ENCODE peak calls at places on chromosome 17, in seven cellular contexts. One of them, this sample, is unnamed.

GRCh38 chr17:11241611-11242226 is 706 bp downstream of the SHISA6 start:
- DNase-seq in HEK293T: no peak
- DNase-seq in EL: no peak
- DNase-seq in effector CD8-positive, alpha-beta T cell: no peak
- DNase-seq in effector CD4-positive, alpha-beta T cell: no peak
- DNase-seq in activated gamma-delta T cell treated with anti-CD3 and anti-CD28 coated beads, Interleukin-2, amount 50 U/mL, for 16 hours: no peak
- DNase-seq in omental fat pad: no peak
- DNase-seq in this sample: no peak

GRCh38 chr17:78822552-78822951 is 18.1 kb downstream of the USP36 start:
- DNase-seq in effector CD4-positive, alpha-beta T cell: no peak
- DNase-seq in effector CD8-positive, alpha-beta T cell: no peak
- DNase-seq in omental fat pad: no peak
- DNase-seq in HEK293T: no peak
- DNase-seq in activated gamma-delta T cell treated with anti-CD3 and anti-CD28 coated beads, Interleukin-2, amount 50 U/mL, for 16 hours: no peak
- DNase-seq in EL: peak; percentile 100
- DNase-seq in this sample: no peak

GRCh38 chr17:18377437-18378204 is at the start of gene EVPLL:
- DNase-seq in effector CD4-positive, alpha-beta T cell: no peak
- DNase-seq in HEK293T: no peak
- DNase-seq in EL: no peak
- DNase-seq in activated gamma-delta T cell treated with anti-CD3 and anti-CD28 coated beads, Interleukin-2, amount 50 U/mL, for 16 hours: no peak
- DNase-seq in effector CD8-positive, alpha-beta T cell: no peak
- DNase-seq in omental fat pad: no peak
- DNase-seq in this sample: no peak

GRCh38 chr17:6361733-6362132 is 73.2 kb downstream of the AIPL1 start:
- DNase-seq in EL: peak; percentile 15
- DNase-seq in effector CD8-positive, alpha-beta T cell: no peak
- DNase-seq in omental fat pad: no peak
- DNase-seq in effector CD4-positive, alpha-beta T cell: no peak
- DNase-seq in HEK293T: peak; percentile 59
- DNase-seq in activated gamma-delta T cell treated with anti-CD3 and anti-CD28 coated beads, Interleukin-2, amount 50 U/mL, for 16 hours: no peak
- DNase-seq in this sample: peak; percentile 38

GRCh38 chr17:59859444-59860025 is 33.2 kb downstream of the TUBD1 start:
- DNase-seq in effector CD8-positive, alpha-beta T cell: no peak
- DNase-seq in activated gamma-delta T cell treated with anti-CD3 and anti-CD28 coated beads, Interleukin-2, amount 50 U/mL, for 16 hours: no peak
- DNase-seq in EL: peak; percentile 57
- DNase-seq in effector CD4-positive, alpha-beta T cell: no peak
- DNase-seq in omental fat pad: no peak
- DNase-seq in HEK293T: no peak
- DNase-seq in this sample: no peak

GRCh38 chr17:9206989-9207317 is 185.6 kb downstream of the NTN1 start:
- DNase-seq in effector CD4-positive, alpha-beta T cell: no peak
- DNase-seq in EL: no peak
- DNase-seq in omental fat pad: no peak
- DNase-seq in effector CD8-positive, alpha-beta T cell: no peak
- DNase-seq in activated gamma-delta T cell treated with anti-CD3 and anti-CD28 coated beads, Interleukin-2, amount 50 U/mL, for 16 hours: no peak
- DNase-seq in HEK293T: no peak
- DNase-seq in this sample: no peak

GRCh38 chr17:62824290-62825135 is 16.4 kb upstream of the MARCHF10 start:
- DNase-seq in effector CD8-positive, alpha-beta T cell: no peak
- DNase-seq in omental fat pad: no peak
- DNase-seq in EL: peak; percentile 92
- DNase-seq in activated gamma-delta T cell treated with anti-CD3 and anti-CD28 coated beads, Interleukin-2, amount 50 U/mL, for 16 hours: no peak
- DNase-seq in HEK293T: no peak
- DNase-seq in effector CD4-positive, alpha-beta T cell: no peak
- DNase-seq in this sample: no peak

GRCh38 chr17:13962716-13963115 is 106.6 kb upstream of the COX10 start:
- DNase-seq in activated gamma-delta T cell treated with anti-CD3 and anti-CD28 coated beads, Interleukin-2, amount 50 U/mL, for 16 hours: no peak
- DNase-seq in effector CD4-positive, alpha-beta T cell: no peak
- DNase-seq in HEK293T: no peak
- DNase-seq in omental fat pad: no peak
- DNase-seq in EL: no peak
- DNase-seq in effector CD8-positive, alpha-beta T cell: no peak
- DNase-seq in this sample: no peak

GRCh38 chr17:10683853-10684252 is 13.5 kb downstream of the SCO1 start:
- DNase-seq in effector CD8-positive, alpha-beta T cell: no peak
- DNase-seq in HEK293T: peak; percentile 33
- DNase-seq in EL: peak; percentile 47
- DNase-seq in omental fat pad: no peak
- DNase-seq in activated gamma-delta T cell treated with anti-CD3 and anti-CD28 coated beads, Interleukin-2, amount 50 U/mL, for 16 hours: no peak
- DNase-seq in effector CD4-positive, alpha-beta T cell: no peak
- DNase-seq in this sample: peak; percentile 26

GRCh38 chr17:38512473-38513058 is 84.3 kb downstream of the ARHGAP23 start:
- DNase-seq in effector CD8-positive, alpha-beta T cell: no peak
- DNase-seq in effector CD4-positive, alpha-beta T cell: no peak
- DNase-seq in EL: no peak
- DNase-seq in HEK293T: no peak
- DNase-seq in omental fat pad: no peak
- DNase-seq in activated gamma-delta T cell treated with anti-CD3 and anti-CD28 coated beads, Interleukin-2, amount 50 U/mL, for 16 hours: no peak
- DNase-seq in this sample: no peak

GRCh38 chr17:81338301-81339179 is 43.4 kb upstream of the SLC38A10 start:
- DNase-seq in effector CD8-positive, alpha-beta T cell: no peak
- DNase-seq in effector CD4-positive, alpha-beta T cell: no peak
- DNase-seq in HEK293T: no peak
- DNase-seq in EL: no peak
- DNase-seq in activated gamma-delta T cell treated with anti-CD3 and anti-CD28 coated beads, Interleukin-2, amount 50 U/mL, for 16 hours: no peak
- DNase-seq in omental fat pad: no peak
- DNase-seq in this sample: no peak

GRCh38 chr17:2755941-2756724 is 6.7 kb upstream of the CCDC92B start:
- DNase-seq in omental fat pad: no peak
- DNase-seq in HEK293T: peak; percentile 54
- DNase-seq in effector CD8-positive, alpha-beta T cell: no peak
- DNase-seq in effector CD4-positive, alpha-beta T cell: no peak
- DNase-seq in activated gamma-delta T cell treated with anti-CD3 and anti-CD28 coated beads, Interleukin-2, amount 50 U/mL, for 16 hours: no peak
- DNase-seq in EL: no peak
- DNase-seq in this sample: no peak

GRCh38 chr17:28426081-28426519 is 20.1 kb upstream of the SLC46A1 start:
- DNase-seq in effector CD8-positive, alpha-beta T cell: no peak
- DNase-seq in HEK293T: peak; percentile 45
- DNase-seq in EL: no peak
- DNase-seq in activated gamma-delta T cell treated with anti-CD3 and anti-CD28 coated beads, Interleukin-2, amount 50 U/mL, for 16 hours: no peak
- DNase-seq in effector CD4-positive, alpha-beta T cell: no peak
- DNase-seq in omental fat pad: no peak
- DNase-seq in this sample: peak; percentile 56

GRCh38 chr17:50256826-50257573 is 17.3 kb upstream of the TMEM92 start:
- DNase-seq in EL: no peak
- DNase-seq in activated gamma-delta T cell treated with anti-CD3 and anti-CD28 coated beads, Interleukin-2, amount 50 U/mL, for 16 hours: no peak
- DNase-seq in omental fat pad: no peak
- DNase-seq in effector CD4-positive, alpha-beta T cell: no peak
- DNase-seq in HEK293T: peak; percentile 5
- DNase-seq in effector CD8-positive, alpha-beta T cell: no peak
- DNase-seq in this sample: peak; percentile 24

GRCh38 chr17:3896108-3897099 is 3.6 kb upstream of the CAMKK1 start:
- DNase-seq in omental fat pad: no peak
- DNase-seq in effector CD8-positive, alpha-beta T cell: no peak
- DNase-seq in effector CD4-positive, alpha-beta T cell: no peak
- DNase-seq in EL: no peak
- DNase-seq in activated gamma-delta T cell treated with anti-CD3 and anti-CD28 coated beads, Interleukin-2, amount 50 U/mL, for 16 hours: no peak
- DNase-seq in HEK293T: no peak
- DNase-seq in this sample: no peak

This sample was measured in K562.